ENCODE peak calls at places on chromosomes 3 and 15, in ten cellular contexts. B is activated CD4-positive, alpha-beta T cell treated with anti-CD3 and anti-CD28 coated beads for 36 hours; E is HEK293T; Q is activated CD8-positive, alpha-beta memory T cell treated with anti-CD3 and anti-CD28 coated beads for 48 hours; U is NCI-H82; T is H7; X is glomerular endothelial cell; F is germinal center; I is anterior cingulate cortex; L is iris pigment epithelial cell. A is an unnamed sample.

GRCh38 chr3:115388166-115388565 is 235.1 kb upstream of the GAP43 start:
- DNase-seq in U (peak; percentile 36), E (no peak), I (no peak), L (no peak), B (no peak), Q (no peak), F (no peak), T (no peak), X (no peak), A (peak; percentile 22)

GRCh38 chr3:123711356-123711755 is 126.5 kb upstream of the HACD2 start:
- DNase-seq in T (no peak), X (no peak), B (no peak), I (no peak), E (no peak), L (no peak), U (no peak), F (no peak), Q (no peak), A (no peak)

GRCh38 chr3:58743296-58743695 is 76.7 kb upstream of the FAM3D start:
- DNase-seq in L (no peak), U (no peak), I (no peak), E (no peak), Q (no peak), X (no peak), F (no peak), B (no peak), T (no peak), A (no peak)

GRCh38 chr3:196666001-196666867 is 26.7 kb downstream of the NRROS start:
- DNase-seq in I (no peak), L (peak; percentile 50), F (no peak), B (no peak), X (no peak), E (no peak), Q (no peak), U (peak; percentile 100), T (peak; percentile 79), A (peak; percentile 74)

GRCh38 chr3:101892648-101893047 is 43.3 kb downstream of the NFKBIZ start:
- DNase-seq in U (no peak), X (no peak), T (no peak), F (no peak), B (no peak), L (no peak), E (no peak), Q (no peak), I (no peak), A (no peak)

GRCh38 chr15:89749059-89749458 is 2.0 kb downstream of the MESP1 start:
- DNase-seq in I (no peak), X (no peak), L (no peak), T (peak; percentile 35), E (no peak), U (no peak), B (no peak), Q (no peak), F (no peak), A (no peak)

GRCh38 chr15:77637851-77638402 is 5.2 kb upstream of the LINGO1 start:
- DNase-seq in T (no peak), I (no peak), X (no peak), Q (no peak), L (no peak), B (no peak), F (no peak), E (no peak), U (no peak), A (no peak)

GRCh38 chr15:48012191-48012590 is 108.6 kb upstream of the SLC24A5 start:
- DNase-seq in L (no peak), Q (no peak), F (no peak), B (no peak), T (no peak), X (no peak), I (no peak), E (no peak), U (no peak), A (no peak)

GRCh38 chr3:71066849-71067261 is 516.7 kb downstream of the FOXP1 start:
- DNase-seq in Q (no peak), U (no peak), I (no peak), B (peak; percentile 73), X (no peak), T (peak; percentile 29), F (no peak), L (peak; percentile 74), E (no peak), A (peak; percentile 60)

GRCh38 chr3:52714335-52715302 is 8.7 kb downstream of the SPCS1 start:
- DNase-seq in B (no peak), X (no peak), T (peak; percentile 98), I (no peak), U (no peak), F (no peak), E (no peak), Q (no peak), L (no peak), A (no peak)

GRCh38 chr3:133970916-133971315 is 58.8 kb downstream of the SLCO2A1 start:
- DNase-seq in E (no peak), Q (no peak), T (no peak), L (no peak), X (no peak), I (no peak), B (no peak), U (no peak), F (no peak), A (no peak)

GRCh38 chr3:171157286-171157685 is 130.8 kb upstream of the SLC2A2 start:
- DNase-seq in I (peak; percentile 11), U (no peak), T (peak; percentile 24), E (no peak), F (no peak), X (no peak), B (no peak), Q (no peak), L (no peak), A (no peak)

GRCh38 chr3:13227315-13228165 is 154.3 kb upstream of the IQSEC1 start:
- DNase-seq in F (no peak), B (no peak), I (no peak), T (no peak), L (no peak), X (no peak), E (no peak), Q (no peak), U (no peak), A (no peak)

GRCh38 chr3:46867550-46867898 is 4.3 kb upstream of the MYL3 start:
- DNase-seq in E (no peak), F (no peak), X (no peak), U (no peak), I (no peak), T (no peak), Q (no peak), L (no peak), B (no peak), A (no peak)

GRCh38 chr3:25380222-25380739 is 47.8 kb upstream of the RARB start:
- DNase-seq in L (peak; percentile 34), I (no peak), T (no peak), F (no peak), E (no peak), B (no peak), Q (no peak), X (no peak), U (no peak), A (peak; percentile 85)

GRCh38 chr15:45867281-45867680 is 232.5 kb downstream of the SQOR start:
- DNase-seq in B (no peak), U (no peak), E (no peak), I (no peak), F (no peak), Q (no peak), L (no peak), T (no peak), X (no peak), A (no peak)

GRCh38 chr15:20353966-20354883 is 187.4 kb downstream of the GOLGA6L6 start:
- DNase-seq in U (no peak), X (no peak), B (peak; percentile 46), L (no peak), T (peak; percentile 7), Q (no peak), E (no peak), I (no peak), F (no peak), A (no peak)

GRCh38 chr3:146162561-146162960 is 1.6 kb upstream of the PLOD2 start:
- DNase-seq in I (no peak), U (no peak), E (no peak), B (no peak), Q (no peak), F (no peak), L (no peak), X (no peak), T (no peak), A (no peak)

GRCh38 chr3:40504636-40505430 is 1.0 kb upstream of the ZNF620 start:
- DNase-seq in Q (no peak), E (no peak), F (no peak), I (no peak), U (no peak), X (peak; percentile 99), B (peak; percentile 28), L (peak; percentile 97), T (no peak), A (peak; percentile 98)

GRCh38 chr15:46080018-46080417 is 445.2 kb downstream of the SQOR start:
- DNase-seq in B (no peak), X (no peak), T (no peak), E (peak; percentile 5), I (no peak), U (peak; percentile 97), L (no peak), F (no peak), Q (no peak), A (peak; percentile 29)

GRCh38 chr3:142732066-142732465 is 8.2 kb downstream of the TRPC1 start:
- DNase-seq in Q (no peak), L (no peak), E (no peak), I (no peak), F (no peak), X (no peak), B (no peak), U (no peak), T (no peak), A (no peak)

GRCh38 chr15:90814193-90814811 is 54.1 kb upstream of the FURIN start:
- DNase-seq in F (no peak), I (no peak), L (peak; percentile 30), Q (no peak), X (no peak), B (no peak), U (no peak), T (peak; percentile 38), E (no peak), A (no peak)

GRCh38 chr3:13479332-13479581 is 849 bp upstream of the HDAC11 start:
- DNase-seq in Q (no peak), L (no peak), I (no peak), F (peak; percentile 48), B (peak; percentile 80), U (no peak), E (peak; percentile 37), T (peak; percentile 86), X (no peak), A (no peak)

GRCh38 chr15:28913171-28913765 is 27.5 kb downstream of the APBA2 start:
- DNase-seq in U (peak; percentile 22), B (no peak), T (no peak), X (no peak), E (no peak), F (no peak), Q (no peak), L (no peak), I (no peak), A (peak; percentile 45)

GRCh38 chr15:101446527-101447167 is 42.9 kb downstream of the PCSK6 start:
- DNase-seq in X (no peak), E (no peak), T (no peak), F (no peak), Q (no peak), L (no peak), U (no peak), I (no peak), B (peak; percentile 19), A (no peak)

GRCh38 chr3:194137314-194138097 is 1.6 kb downstream of the HES1 start:
- DNase-seq in E (no peak), T (peak; percentile 87), F (peak; percentile 77), I (no peak), U (peak; percentile 82), L (peak; percentile 69), Q (peak; percentile 29), B (peak; percentile 67), X (no peak), A (peak; percentile 76)

GRCh38 chr3:77147836-77148578 is 108.1 kb downstream of the ROBO2 start:
- DNase-seq in X (no peak), F (no peak), B (no peak), I (no peak), E (peak; percentile 17), Q (no peak), T (no peak), L (peak; percentile 65), U (peak; percentile 36), A (no peak)

GRCh38 chr15:39247574-39247973 is 333.3 kb upstream of the THBS1 start:
- DNase-seq in X (no peak), F (no peak), L (no peak), E (no peak), Q (no peak), B (no peak), I (no peak), U (no peak), T (no peak), A (peak; percentile 86)

A was measured in EH.